ENCODE peak calls at places on chromosomes 5 and 9, in five cellular contexts. D is progenitor cell of endocrine pancreas; H is brain microvascular endothelial cell; C is right lobe of liver; R is stimulated activated CD4-positive, alpha-beta T cell treated with anti-CD3 and anti-CD28 coated beads, Interleukin-4, amount 100 ng/mL, for 4 hours. A is an unnamed sample.

GRCh38 chr5:149895416-149896345 is 48.9 kb downstream of the PDE6A start:
- DNase-seq in D (no peak), H (no peak), C (no peak), R (no peak), A (no peak)

GRCh38 chr9:5580650-5581049 is 48.3 kb upstream of the RIC1 start:
- DNase-seq in D (no peak), H (peak), C (no peak), R (no peak), A (no peak)

GRCh38 chr5:124755565-124755964 is 9.1 kb upstream of the ZNF608 start:
- DNase-seq in D (no peak), H (no peak), C (no peak), R (no peak), A (no peak)

GRCh38 chr9:109270971-109271900 is 49.6 kb downstream of the EPB41L4B start:
- DNase-seq in D (no peak), H (no peak), C (no peak), R (no peak), A (no peak)

GRCh38 chr5:25095261-25095660 is 450.5 kb upstream of the CDH10 start:
- DNase-seq in D (no peak), H (no peak), C (no peak), R (no peak), A (no peak)

GRCh38 chr5:9388941-9389674 is 156.8 kb downstream of the SEMA5A start:
- DNase-seq in D (no peak), H (no peak), C (no peak), R (no peak), A (no peak)

GRCh38 chr5:132277971-132278964 is 15.9 kb upstream of the SLC22A4 start:
- DNase-seq in D (no peak), H (no peak), C (no peak), R (no peak), A (no peak)

GRCh38 chr5:68478306-68479091 is 262.9 kb downstream of the PIK3R1 start:
- DNase-seq in D (no peak), H (no peak), C (no peak), R (no peak), A (no peak)

GRCh38 chr5:103216137-103216536 is 42.4 kb upstream of the MACIR start:
- DNase-seq in D (no peak), H (peak), C (no peak), R (no peak), A (no peak)

GRCh38 chr9:90898229-90898628 is 96.6 kb downstream of the SYK start:
- DNase-seq in D (no peak), H (no peak), C (no peak), R (no peak), A (no peak)

GRCh38 chr9:71916834-71917534 is 5.5 kb downstream of the C9orf85 start:
- DNase-seq in D (no peak), H (no peak), C (no peak), R (no peak), A (no peak)

GRCh38 chr9:128628471-128629048 is 28.1 kb downstream of the DYNC2I2 start:
- DNase-seq in D (no peak), H (no peak), C (peak), R (no peak), A (no peak)